ENCODE peak calls at places on chromosomes 4 and X, in five cellular contexts. B is left ventricle myocardium inferior, H is left lung, Y is T-helper 2 cell, T is osteocyte. L is an unnamed sample.

GRCh38 chr4:121199742-121200561 is 35.8 kb upstream of the TNIP3 start:
- DNase-seq in B (no peak), H (no peak), Y (peak), T (no peak), L (no peak)

GRCh38 chr4:128358231-128358902 is 70.8 kb upstream of the PGRMC2 start:
- DNase-seq in B (no peak), H (no peak), Y (no peak), T (no peak), L (no peak)

GRCh38 chr4:141329174-141329569 is 108.5 kb downstream of the ZNF330 start:
- DNase-seq in B (no peak), H (no peak), Y (no peak), T (no peak), L (no peak)

GRCh38 chrX:110021180-110022022 is 18.5 kb downstream of the TMEM164 start:
- DNase-seq in B (peak), H (no peak), Y (no peak), T (no peak), L (no peak)

GRCh38 chr4:113450681-113451080 is 310.9 kb downstream of the CAMK2D start:
- DNase-seq in B (no peak), H (no peak), Y (no peak), T (no peak), L (no peak)

GRCh38 chr4:74365761-74366160 is 816 bp downstream of the EREG start:
- DNase-seq in B (no peak), H (peak), Y (no peak), T (no peak), L (no peak)

GRCh38 chr4:157372154-157372553 is 151.6 kb downstream of the GRIA2 start:
- DNase-seq in B (no peak), H (no peak), Y (no peak), T (no peak), L (no peak)

GRCh38 chr4:131046821-131047220 is 1950.9 kb downstream of the C4orf33 start:
- DNase-seq in B (no peak), H (no peak), Y (no peak), T (no peak), L (no peak)

GRCh38 chr4:21452931-21453330 is 495.6 kb downstream of the KCNIP4 start:
- DNase-seq in B (no peak), H (no peak), Y (no peak), T (no peak), L (no peak)

GRCh38 chrX:21715825-21716224 is 42.1 kb downstream of the SMPX start:
- DNase-seq in B (no peak), H (no peak), Y (no peak), T (no peak), L (no peak)

GRCh38 chr4:78811034-78811433 is 34.9 kb downstream of the BMP2K start:
- DNase-seq in B (no peak), H (no peak), Y (no peak), T (no peak), L (no peak)

GRCh38 chr4:106370214-106370613 is 1.6 kb upstream of the GIMD1 start:
- DNase-seq in B (no peak), H (no peak), Y (no peak), T (no peak), L (no peak)

GRCh38 chrX:73562986-73563739 is at the start of gene CHIC1:
- DNase-seq in B (peak), H (peak), Y (peak), T (peak), L (peak)

GRCh38 chrX:146854281-146854680 is 39.7 kb upstream of the CXorf51A start:
- DNase-seq in B (no peak), H (no peak), Y (no peak), T (no peak), L (no peak)

GRCh38 chr4:137668885-137669284 is 136.6 kb upstream of the PCDH18 start:
- DNase-seq in B (no peak), H (no peak), Y (no peak), T (no peak), L (no peak)

GRCh38 chrX:118261136-118261535 is 84.8 kb upstream of the WDR44 start:
- DNase-seq in B (no peak), H (no peak), Y (no peak), T (no peak), L (no peak)

GRCh38 chr4:5891563-5892320 is 1.1 kb downstream of the CRMP1 start:
- DNase-seq in B (no peak), H (no peak), Y (no peak), T (no peak), L (no peak)

GRCh38 chr4:177187371-177187770 is 122.3 kb upstream of the NEIL3 start:
- DNase-seq in B (no peak), H (no peak), Y (no peak), T (no peak), L (no peak)

GRCh38 chr4:3340703-3341088 is 47.9 kb downstream of the RGS12 start:
- DNase-seq in B (no peak), H (peak), Y (no peak), T (peak), L (no peak)

GRCh38 chr4:87918314-87919058 is 57.0 kb upstream of the SPP1 start:
- DNase-seq in B (no peak), H (no peak), Y (no peak), T (no peak), L (no peak)

GRCh38 chrX:8783100-8784098 is 17.8 kb downstream of the FAM9A start:
- DNase-seq in B (no peak), H (no peak), Y (no peak), T (no peak), L (no peak)

GRCh38 chr4:15891312-15891711 is 47.2 kb downstream of the FGFBP1 start:
- DNase-seq in B (no peak), H (no peak), Y (no peak), T (no peak), L (no peak)

GRCh38 chr4:128285085-128286023 is 2.3 kb downstream of the PGRMC2 start:
- DNase-seq in B (no peak), H (no peak), Y (no peak), T (no peak), L (no peak)

GRCh38 chr4:177196615-177197014 is 113.1 kb upstream of the NEIL3 start:
- DNase-seq in B (no peak), H (no peak), Y (no peak), T (no peak), L (no peak)

GRCh38 chr4:189299706-189300105 is 641.0 kb upstream of the FRG1 start:
- DNase-seq in B (no peak), H (no peak), Y (no peak), T (no peak), L (no peak)

GRCh38 chr4:123832173-123833026 is 435.8 kb downstream of the SPRY1 start:
- DNase-seq in B (peak), H (peak), Y (no peak), T (no peak), L (peak)

GRCh38 chr4:107058828-107059227 is 22.7 kb upstream of the DKK2 start:
- DNase-seq in B (no peak), H (no peak), Y (no peak), T (no peak), L (no peak)

L was measured in RWPE2.